ENCODE peak calls at places on chromosomes 3 and 15, in six cellular contexts. X, P, J, B, L and O are unnamed samples.

GRCh38 chr15:70140543-70141375 is 43.0 kb upstream of the TLE3 start:
- DNase-seq in X (peak), P (no peak), J (no peak), B (peak), L (no peak), O (peak)

GRCh38 chr3:189712906-189713483 is 81.8 kb downstream of the TP63 start:
- DNase-seq in X (no peak), P (no peak), J (no peak), B (peak), L (no peak), O (no peak)

GRCh38 chr15:35980719-35981118 is 434.8 kb upstream of the DPH6 start:
- DNase-seq in X (no peak), P (no peak), J (no peak), B (no peak), L (no peak), O (no peak)

GRCh38 chr3:43014990-43015389 is 35.9 kb downstream of the GASK1A start:
- DNase-seq in X (no peak), P (no peak), J (no peak), B (no peak), L (no peak), O (no peak)

GRCh38 chr3:27737091-27737490 is 15.0 kb upstream of the EOMES start:
- DNase-seq in X (no peak), P (no peak), J (no peak), B (no peak), L (no peak), O (no peak)

GRCh38 chr3:116179091-116179490 is 266.2 kb downstream of the LSAMP start:
- DNase-seq in X (no peak), P (no peak), J (no peak), B (no peak), L (no peak), O (no peak)

GRCh38 chr3:189584609-189585008 is 46.6 kb upstream of the TP63 start:
- DNase-seq in X (no peak), P (no peak), J (no peak), B (no peak), L (no peak), O (no peak)

GRCh38 chr3:195754141-195754540 is 33.4 kb downstream of the MUC20 start:
- DNase-seq in X (no peak), P (no peak), J (no peak), B (no peak), L (no peak), O (no peak)